ENCODE peak calls at places on chromosome 11, in eight cellular contexts. K is neural crest cell; P is astrocyte; E is kidney glomerular epithelial cell; A is T-helper 2 cell; S is aorta; I is activated T-helper 9 cell treated with anti-CD3 and anti-CD28 coated beads, Interleukin-2, amount 50 U/mL, for 16 hours; Y is lower leg skin. V is an unnamed sample.
A peak's percentile ranks its signal among the peaks of the same experiment; 100 is the strongest.

GRCh38 chr11:32435947-32436750 is 810 bp upstream of the WT1 start:
- DNase-seq in Y (no peak), E (no peak), I (no peak), S (no peak), P (no peak), K (peak; percentile 2), A (no peak), V (no peak)

GRCh38 chr11:8937659-8938058 is 4.9 kb upstream of the C11orf16 start:
- DNase-seq in Y (no peak), A (no peak), K (no peak), E (no peak), S (no peak), I (no peak), P (no peak), V (no peak)

GRCh38 chr11:110134120-110134519 is 40.9 kb downstream of the ZC3H12C start:
- DNase-seq in Y (no peak), S (no peak), K (peak; percentile 14), E (no peak), I (no peak), A (no peak), P (peak; percentile 36), V (no peak)

GRCh38 chr11:115084191-115084590 is 405.9 kb downstream of the NXPE2 start:
- DNase-seq in I (no peak), K (no peak), Y (no peak), E (no peak), A (no peak), S (no peak), P (no peak), V (no peak)

GRCh38 chr11:72807789-72808188 is 6.4 kb upstream of the ATG16L2 start:
- DNase-seq in E (no peak), I (no peak), A (no peak), P (no peak), K (no peak), Y (no peak), S (no peak), V (no peak)

GRCh38 chr11:2662024-2662312 is 37.8 kb downstream of the KCNQ1OT1 start:
- DNase-seq in K (no peak), I (no peak), P (no peak), S (no peak), Y (peak; percentile 5), E (no peak), A (no peak), V (no peak)

GRCh38 chr11:57426754-57427691 is at the start of gene SLC43A3:
- DNase-seq in Y (peak; percentile 78), E (peak; percentile 41), A (peak; percentile 27), I (peak; percentile 71), P (peak; percentile 90), S (peak; percentile 89), K (peak; percentile 57), V (peak; percentile 72)

GRCh38 chr11:86722041-86722440 is 49.6 kb upstream of the ME3 start:
- DNase-seq in E (peak; percentile 23), Y (no peak), P (peak; percentile 68), I (no peak), A (no peak), K (no peak), S (no peak), V (no peak)

GRCh38 chr11:105181100-105181499 is 41.5 kb upstream of the CARD18 start:
- DNase-seq in P (peak; percentile 69), Y (no peak), I (no peak), S (no peak), K (no peak), A (no peak), E (peak; percentile 17), V (no peak)

GRCh38 chr11:4593739-4594138 is at the start of gene OR52I1:
- DNase-seq in I (no peak), S (no peak), A (no peak), Y (no peak), E (no peak), K (no peak), P (no peak), V (no peak)

GRCh38 chr11:111413849-111414248 is 34.8 kb upstream of the POU2AF1 start:
- DNase-seq in K (no peak), E (no peak), I (no peak), P (no peak), S (no peak), Y (no peak), A (no peak), V (no peak)

GRCh38 chr11:94125408-94126120 is 3.1 kb upstream of the PANX1 start:
- DNase-seq in A (no peak), I (no peak), E (no peak), Y (no peak), S (no peak), K (no peak), P (no peak), V (no peak)

GRCh38 chr11:134497586-134497985 is 85.5 kb upstream of the B3GAT1 start:
- DNase-seq in A (no peak), E (no peak), I (no peak), S (no peak), K (no peak), Y (no peak), P (no peak), V (no peak)

GRCh38 chr11:2440646-2441045 is 3.7 kb downstream of the TRPM5 start:
- DNase-seq in A (no peak), E (no peak), K (no peak), S (peak; percentile 53), Y (no peak), P (no peak), I (no peak), V (peak; percentile 12)

GRCh38 chr11:71474771-71475483 is 21.9 kb downstream of the NADSYN1 start:
- DNase-seq in Y (no peak), I (no peak), S (peak; percentile 30), K (no peak), P (no peak), E (no peak), A (no peak), V (no peak)

GRCh38 chr11:124586247-124586860 is 16.6 kb downstream of the OR8A1 start:
- DNase-seq in P (peak; percentile 16), A (no peak), I (peak; percentile 3), Y (peak; percentile 39), K (peak; percentile 58), E (peak; percentile 51), S (peak; percentile 65), V (peak; percentile 20)

V was measured in activated B cell treated with CpG ODN at 0.5 μM for 24 hours.